ENCODE peak calls at places on chromosomes 3 and 15, in seven cellular contexts. U is esophagus muscularis mucosa, M is SK-N-SH, J is spleen, P is prostate gland, Q is upper lobe of left lung, O is Panc1. V is an unnamed sample. For H3K4me1, the result is how much of the 10 kb centered on the place peaks cover.

GRCh38 chr3:57157666-57158065 is 7.5 kb downstream of the IL17RD start:
- DNase-seq in U (no peak), M (no peak), J (no peak), P (no peak), Q (no peak), O (no peak), V (no peak)

GRCh38 chr3:108215876-108216275 is 6.3 kb downstream of the IFT57 start:
- DNase-seq in U (no peak), M (no peak), J (no peak), P (no peak), Q (no peak), O (no peak), V (no peak)

GRCh38 chr3:73137736-73138403 is 76.4 kb downstream of the EBLN2 start:
- DNase-seq in U (peak), M (peak), J (no peak), P (no peak), Q (no peak), O (no peak), V (no peak)

GRCh38 chr15:45116482-45117326 is 2.6 kb downstream of the DUOXA2 start:
- DNase-seq in U (no peak), M (no peak), J (peak), P (no peak), Q (peak), O (no peak), V (no peak)

GRCh38 chr15:62909257-62909656 is 133.3 kb upstream of the TPM1 start:
- DNase-seq in U (no peak), M (no peak), J (no peak), P (no peak), Q (no peak), O (no peak), V (no peak)

GRCh38 chr15:65211157-65211982 is at the start of gene CILP:
- DNase-seq in U (no peak), M (peak), J (no peak), P (no peak), Q (no peak), O (no peak), V (peak)

GRCh38 chr3:143910756-143911155 is 60.9 kb upstream of the DIPK2A start:
- DNase-seq in U (no peak), M (no peak), J (no peak), P (no peak), Q (no peak), O (no peak), V (no peak)

GRCh38 chr3:115617573-115617972 is 5.7 kb upstream of the GAP43 start:
- DNase-seq in U (no peak), M (no peak), J (no peak), P (no peak), Q (no peak), O (no peak), V (no peak)

GRCh38 chr3:192168202-192168601 is 559.1 kb downstream of the FGF12 start:
- DNase-seq in U (no peak), M (no peak), J (no peak), P (no peak), Q (no peak), O (no peak), V (no peak)

GRCh38 chr3:195914648-195915473 is 6.5 kb upstream of the TNK2 start:
- DNase-seq in U (peak), M (peak), J (peak), P (peak), Q (no peak), O (peak), V (peak)

GRCh38 chr3:51887620-51888019 is 12.2 kb upstream of the IQCF5 start:
- DNase-seq in U (peak), M (no peak), J (no peak), P (no peak), Q (no peak), O (no peak), V (no peak)

GRCh38 chr3:61564405-61565059 is 3.2 kb downstream of the PTPRG start:
- DNase-seq in U (no peak), M (peak), J (peak), P (peak), Q (peak), O (no peak), V (peak)

GRCh38 chr15:98163319-98164030 is 203.0 kb downstream of the ARRDC4 start:
- DNase-seq in U (no peak), M (no peak), J (no peak), P (no peak), Q (peak), O (no peak), V (no peak)

GRCh38 chr15:41944313-41944940 is 27.9 kb downstream of the EHD4 start:
- DNase-seq in U (no peak), M (no peak), J (no peak), P (no peak), Q (no peak), O (no peak), V (peak)

GRCh38 chr3:154778057-154778456 is 302.1 kb upstream of the MME start:
- DNase-seq in U (no peak), M (no peak), J (no peak), P (no peak), Q (no peak), O (no peak), V (no peak)

GRCh38 chr15:29141908-29142747 is 127.5 kb downstream of the NSMCE3 start:
- DNase-seq in U (no peak), M (no peak), J (no peak), P (peak), Q (no peak), O (no peak), V (no peak)

GRCh38 chr3:120357807-120358206 is 8.7 kb upstream of the LRRC58 start:
- DNase-seq in U (no peak), M (no peak), J (no peak), P (no peak), Q (no peak), O (no peak), V (no peak)

GRCh38 chr3:59609967-59610366 is 560.1 kb upstream of the CFAP20DC start:
- DNase-seq in U (no peak), M (no peak), J (no peak), P (no peak), Q (peak), O (no peak), V (peak)

GRCh38 chr3:181326637-181327223 is 337.2 kb upstream of the DNAJC19 start:
- DNase-seq in U (no peak), M (no peak), J (no peak), P (no peak), Q (no peak), O (peak), V (no peak)

GRCh38 chr3:114308830-114309229 is 15.0 kb downstream of the TIGIT start:
- DNase-seq in U (no peak), M (no peak), J (peak), P (no peak), Q (no peak), O (no peak), V (no peak)

GRCh38 chr3:57756528-57757401 is 656 bp downstream of the SLMAP start:
- DNase-seq in U (no peak), M (peak), J (peak), P (peak), Q (peak), O (no peak), V (peak)

GRCh38 chr3:152060701-152061100 is 187.3 kb downstream of the SUCNR1 start:
- DNase-seq in U (no peak), M (no peak), J (no peak), P (no peak), Q (no peak), O (no peak), V (no peak)

GRCh38 chr15:43518073-43518761 is 809 bp downstream of the MAP1A start:
- DNase-seq in U (no peak), M (peak), J (no peak), P (no peak), Q (no peak), O (no peak), V (no peak)

GRCh38 chr3:132638721-132639120 is 20.9 kb downstream of the ACAD11 start:
- DNase-seq in U (no peak), M (no peak), J (no peak), P (no peak), Q (no peak), O (no peak), V (no peak)

GRCh38 chr3:107910713-107911259 is 180.0 kb downstream of the CD47 start:
- DNase-seq in U (no peak), M (no peak), J (no peak), P (no peak), Q (no peak), O (no peak), V (no peak)

GRCh38 chr3:169836058-169836941 is 23.6 kb upstream of the LRRC34 start:
- DNase-seq in U (no peak), M (no peak), J (no peak), P (no peak), Q (no peak), O (no peak), V (no peak)

GRCh38 chr15:43808435-43808950 is 8.1 kb downstream of the HYPK start:
- DNase-seq in U (no peak), M (no peak), J (no peak), P (no peak), Q (no peak), O (no peak), V (no peak)

GRCh38 chr15:99702895-99703602 is 30.2 kb downstream of the LYSMD4 start:
- DNase-seq in U (no peak), M (no peak), J (no peak), P (no peak), Q (no peak), O (no peak), V (no peak)

GRCh38 chr15:53962646-53963561 is 15.3 kb upstream of the UNC13C start:
- DNase-seq in U (no peak), M (peak), J (no peak), P (peak), Q (no peak), O (no peak), V (no peak)

GRCh38 chr3:138862924-138863775 is 28.4 kb upstream of the PIK3CB start:
- DNase-seq in U (no peak), M (no peak), J (peak), P (peak), Q (no peak), O (peak), V (no peak)

GRCh38 chr3:14989943-14990753 is 42.8 kb downstream of the NR2C2 start:
- DNase-seq in U (no peak), M (peak), J (no peak), P (no peak), Q (no peak), O (no peak), V (no peak)

GRCh38 chr3:54932606-54933005 is 4.7 kb upstream of the LRTM1 start:
- DNase-seq in U (no peak), M (no peak), J (no peak), P (no peak), Q (no peak), O (no peak), V (no peak)

GRCh38 chr15:98658831-98659699 is 10.7 kb downstream of the IGF1R start:
- DNase-seq in U (no peak), M (peak), J (no peak), P (peak), Q (no peak), O (peak), V (no peak)

GRCh38 chr15:72118400-72118978 is at the start of gene SENP8:
- DNase-seq in U (peak), M (peak), J (no peak), P (no peak), Q (peak), O (no peak), V (no peak)

GRCh38 chr15:72184165-72184811 is 13.3 kb downstream of the GRAMD2A start:
- DNase-seq in U (no peak), M (peak), J (peak), P (no peak), Q (peak), O (no peak), V (no peak)

DNA sequence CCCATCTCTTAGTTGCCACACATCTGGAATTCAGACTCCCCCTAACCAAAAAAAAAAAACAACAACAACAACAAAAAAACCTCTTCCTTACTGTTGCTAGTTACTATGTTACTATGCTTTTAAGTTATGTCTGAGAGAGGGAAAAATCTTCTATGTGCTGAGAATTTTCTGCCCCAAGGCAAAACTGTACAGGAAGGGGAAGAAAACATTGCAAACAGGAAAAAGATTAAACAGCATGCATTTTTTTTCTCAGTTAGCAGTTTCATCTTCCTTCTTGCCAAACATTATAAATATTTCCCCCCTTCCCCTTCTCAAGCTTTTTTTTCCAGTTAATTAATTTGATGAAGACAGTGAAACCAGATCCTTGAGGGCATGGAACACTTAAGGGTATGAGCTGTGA is 1.1 kb upstream of the CD200R1 start:
- DNase-seq in U (no peak), M (no peak), J (no peak), P (no peak), Q (no peak), O (no peak), V (no peak)
- TF ChIP-seq POLR2AphosphoS5 in U (no peak), M (no peak), J (no peak), P (no peak), Q (no peak), O (no peak), V (no peak)

DNA sequence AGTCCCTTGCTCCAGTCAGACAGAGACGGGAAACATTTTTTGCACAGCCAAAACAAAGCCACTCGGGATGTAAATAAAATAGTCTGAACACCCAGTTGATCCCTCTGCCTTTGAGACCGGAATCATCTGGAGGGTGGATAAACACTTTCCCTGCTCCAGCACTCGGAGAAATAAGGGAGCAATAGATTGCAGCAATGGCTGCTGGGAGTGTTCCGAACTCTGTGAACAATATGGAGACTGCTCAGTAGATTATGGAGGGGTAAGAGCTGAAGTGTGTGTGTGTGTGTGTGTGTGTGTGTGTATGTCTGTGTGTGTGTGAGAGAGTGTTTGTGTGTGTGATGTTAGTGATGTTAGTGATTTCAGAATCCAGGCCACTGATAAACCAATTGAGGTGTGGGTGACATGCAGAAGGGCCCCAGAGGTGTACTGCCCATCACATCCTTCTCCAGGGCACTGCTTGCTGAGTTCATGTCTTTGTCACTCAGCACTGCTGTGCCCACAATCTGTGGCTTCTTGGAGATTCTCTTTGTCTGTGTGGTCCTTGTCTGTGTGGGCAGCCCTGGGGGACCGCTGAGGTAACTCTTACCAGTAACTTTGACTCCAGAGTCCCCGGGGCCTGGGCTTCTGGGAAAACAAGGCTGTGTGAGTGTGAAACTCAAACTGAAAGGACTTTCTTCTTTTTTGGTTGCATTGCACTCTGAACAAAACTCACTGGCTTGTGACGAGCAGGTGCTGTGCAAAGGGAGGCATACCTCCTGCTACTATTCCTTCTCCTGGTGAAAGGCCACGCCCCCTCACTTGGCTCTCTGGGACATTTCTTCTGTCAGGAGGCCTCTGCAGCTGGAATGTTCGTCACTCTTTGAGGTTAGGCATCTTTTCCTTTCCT is 23.0 kb downstream of the CRYGS start:
- DNase-seq in U (peak), M (no peak), J (peak), P (no peak), Q (no peak), O (no peak), V (no peak)
- H3K4me1 ChIP-seq in U (under half), M (under half), J (half or more), P (under half), Q (under half), O (under half), V (under half)

GRCh38 chr15:58522391-58522790 is 90.6 kb downstream of the LIPC start:
- DNase-seq in U (no peak), M (no peak), J (no peak), P (peak), Q (peak), O (no peak), V (no peak)

GRCh38 chr15:58523634-58524033 is 91.8 kb downstream of the LIPC start:
- DNase-seq in U (no peak), M (no peak), J (no peak), P (no peak), Q (no peak), O (no peak), V (no peak)

GRCh38 chr15:58524247-58524646 is 92.5 kb downstream of the LIPC start:
- DNase-seq in U (no peak), M (no peak), J (no peak), P (no peak), Q (no peak), O (no peak), V (no peak)

GRCh38 chr15:58521293-58521991 is 89.7 kb downstream of the LIPC start:
- DNase-seq in U (no peak), M (no peak), J (peak), P (peak), Q (no peak), O (no peak), V (no peak)

GRCh38 chr15:58522865-58523264 is 91.1 kb downstream of the LIPC start:
- DNase-seq in U (no peak), M (no peak), J (no peak), P (no peak), Q (no peak), O (no peak), V (no peak)
- H3K27ac ChIP-seq in U (no peak), M (no peak), J (peak), P (no peak), Q (no peak), O (no peak), V (peak)

DNA sequence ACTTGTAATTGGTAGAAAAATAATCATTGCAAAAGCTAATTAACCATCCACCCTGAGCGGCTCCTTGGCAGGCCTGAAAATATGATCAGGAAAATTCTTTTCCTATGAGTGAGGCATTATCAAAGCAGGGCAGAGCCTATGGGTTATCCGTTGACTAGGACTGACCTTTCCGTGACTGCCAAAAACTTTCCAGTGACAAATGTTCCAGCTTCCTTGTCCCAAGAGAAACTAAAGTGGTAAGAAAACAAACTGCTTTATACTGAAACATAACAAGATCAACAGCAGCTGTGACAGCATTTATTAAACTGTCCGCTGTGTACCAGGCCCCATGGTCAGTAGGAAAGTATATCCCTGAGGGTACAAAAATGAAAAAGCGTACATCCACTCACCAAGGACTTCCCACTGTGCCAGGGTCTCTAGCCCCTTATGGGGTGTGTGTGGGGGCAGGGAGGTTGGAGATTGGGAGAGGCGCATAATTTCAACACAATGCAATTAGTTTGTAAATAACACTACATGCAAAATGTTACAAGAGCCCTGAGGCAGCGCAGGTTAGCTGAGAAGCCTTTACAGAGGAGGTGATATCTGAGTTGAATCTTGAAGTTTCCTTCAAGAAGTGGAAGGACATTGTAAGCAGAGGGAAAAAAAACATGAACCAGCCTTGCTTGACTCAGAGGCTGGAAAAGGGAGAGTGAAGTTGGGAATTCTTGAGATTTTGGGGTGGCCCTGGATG is 8.6 kb downstream of the LIPC start:
- DNase-seq in U (no peak), M (no peak), J (no peak), P (peak), Q (no peak), O (no peak), V (no peak)
- TF ChIP-seq POLR2AphosphoS5 in U (no peak), M (no peak), J (peak), P (peak), Q (peak), O (no peak), V (no peak)

GRCh38 chr15:78208341-78208844 is 26.0 kb downstream of the ACSBG1 start:
- DNase-seq in U (no peak), M (no peak), J (no peak), P (no peak), Q (no peak), O (no peak), V (no peak)

GRCh38 chr15:78207110-78207458 is 27.3 kb downstream of the ACSBG1 start:
- DNase-seq in U (no peak), M (no peak), J (no peak), P (peak), Q (no peak), O (no peak), V (no peak)

GRCh38 chr15:78206326-78207109 is 27.8 kb downstream of the ACSBG1 start:
- DNase-seq in U (no peak), M (no peak), J (no peak), P (peak), Q (no peak), O (no peak), V (no peak)

GRCh38 chr15:78208887-78209645 is 25.3 kb downstream of the ACSBG1 start:
- DNase-seq in U (no peak), M (no peak), J (no peak), P (peak), Q (no peak), O (no peak), V (no peak)

DNA sequence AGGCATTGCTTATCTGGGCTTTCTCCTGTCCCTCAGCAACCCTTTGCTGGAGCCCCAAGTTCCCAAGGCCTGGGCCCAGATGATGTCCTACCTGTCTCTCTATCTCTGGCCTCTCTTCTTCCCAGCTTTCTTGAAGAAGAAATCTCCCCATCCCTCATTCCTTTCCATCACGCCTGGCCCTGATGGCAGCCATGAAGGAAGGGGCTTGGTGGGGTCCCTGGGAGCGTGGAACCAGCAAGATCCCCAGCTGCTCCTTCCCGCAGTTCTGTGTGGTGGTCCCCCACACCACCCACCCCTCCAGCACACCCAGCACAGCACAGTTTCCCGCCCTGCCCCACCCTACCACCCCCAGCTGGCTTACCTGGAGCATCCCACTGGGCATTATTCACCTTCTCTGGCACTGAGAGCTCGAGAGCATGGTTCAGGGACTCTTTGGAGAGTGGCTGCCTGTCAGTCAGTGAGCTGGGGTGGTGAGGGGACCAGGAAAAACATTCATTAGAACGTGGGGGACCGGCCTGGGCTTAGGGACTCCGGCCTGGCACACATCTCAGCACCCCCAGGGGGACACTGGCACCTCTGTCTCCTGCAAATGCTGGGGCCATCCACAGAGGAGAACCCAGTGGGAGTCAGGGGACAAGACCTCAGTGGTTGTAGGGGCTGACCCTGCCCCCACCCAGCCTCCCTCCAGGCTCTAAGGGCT is 26.6 kb downstream of the ACSBG1 start:
- DNase-seq in U (no peak), M (no peak), J (no peak), P (no peak), Q (no peak), O (no peak), V (no peak)
- H3K4me1 ChIP-seq in U (under half), M (under half), J (under half), P (under half), Q (under half), O (under half), V (under half)